ENCODE peak calls at places on chromosome 14, in eight cellular contexts. J is HCT116, A is neural progenitor cell, S is PC-3, M is kidney, Y is IMR-90, Q is fibroblast of lung, O is endothelial cell of umbilical vein. E is an unnamed sample.

GRCh38 chr14:71240866-71241520 is 333.7 kb downstream of the PCNX1 start:
- DNase-seq in M (no peak), Y (no peak), J (no peak), A (no peak), O (no peak), Q (no peak), S (no peak), E (no peak)

GRCh38 chr14:35898217-35898775 is 72.2 kb downstream of the BRMS1L start:
- DNase-seq in J (no peak), A (peak; percentile 28), M (no peak), S (no peak), O (no peak), Y (no peak), Q (no peak), E (no peak)

GRCh38 chr14:85252011-85252410 is 277.9 kb upstream of the FLRT2 start:
- DNase-seq in A (no peak), M (no peak), Y (peak; percentile 65), J (no peak), O (peak; percentile 84), S (peak; percentile 83), Q (peak; percentile 72), E (no peak)

GRCh38 chr14:47044841-47045240 is 393.3 kb upstream of the RPL10L start:
- DNase-seq in S (peak; percentile 51), A (peak; percentile 58), M (no peak), J (no peak), Y (no peak), O (peak; percentile 41), Q (peak; percentile 5), E (no peak)

GRCh38 chr14:87043667-87044200 is 949.2 kb downstream of the GALC start:
- DNase-seq in Q (no peak), A (no peak), S (no peak), M (no peak), J (no peak), Y (no peak), O (no peak), E (no peak)

GRCh38 chr14:68263563-68264350 is 444.2 kb downstream of the RAD51B start:
- DNase-seq in S (no peak), J (no peak), O (peak; percentile 84), M (no peak), A (no peak), Y (peak; percentile 53), Q (no peak), E (no peak)

GRCh38 chr14:35578639-35579038 is 44.7 kb downstream of the INSM2 start:
- DNase-seq in J (no peak), M (no peak), Y (no peak), Q (no peak), S (no peak), O (no peak), A (no peak), E (no peak)

GRCh38 chr14:23865502-23865901 is 88.1 kb upstream of the DHRS4 start:
- DNase-seq in S (peak; percentile 27), J (no peak), A (no peak), Q (peak; percentile 22), O (peak; percentile 48), M (no peak), Y (no peak), E (no peak)

GRCh38 chr14:37544407-37544806 is 50.6 kb downstream of the FOXA1 start:
- DNase-seq in M (no peak), A (no peak), S (peak; percentile 74), O (no peak), J (no peak), Q (no peak), Y (no peak), E (peak; percentile 44)

GRCh38 chr14:73286598-73286997 is 49.3 kb downstream of the PAPLN start:
- DNase-seq in J (no peak), Y (no peak), Q (no peak), O (no peak), A (no peak), M (no peak), S (no peak), E (no peak)

GRCh38 chr14:103762011-103762410 is 46.4 kb downstream of the ZFYVE21 start:
- DNase-seq in M (no peak), S (no peak), J (no peak), O (no peak), A (no peak), Q (peak; percentile 29), Y (peak; percentile 66), E (no peak)

GRCh38 chr14:36997843-36998242 is 174.6 kb downstream of the SLC25A21 start:
- DNase-seq in M (no peak), J (no peak), S (no peak), O (peak; percentile 53), Y (peak; percentile 10), A (no peak), Q (peak; percentile 56), E (no peak)

GRCh38 chr14:101505216-101505970 is 55.9 kb upstream of the DIO3 start:
- DNase-seq in J (no peak), Q (no peak), Y (no peak), A (no peak), O (no peak), S (no peak), M (peak; percentile 67), E (no peak)

GRCh38 chr14:103442288-103442687 is 57.1 kb downstream of the MARK3 start:
- DNase-seq in A (no peak), O (no peak), M (no peak), S (no peak), J (no peak), Y (peak; percentile 78), Q (no peak), E (no peak)

GRCh38 chr14:96038920-96039632 is at the start of gene C14orf132:
- DNase-seq in A (peak; percentile 75), J (peak; percentile 18), S (no peak), Q (peak; percentile 59), Y (peak; percentile 48), M (peak; percentile 92), O (peak; percentile 33), E (peak; percentile 66)
- H3K4me3 ChIP-seq in A (peak within 1 kb of the TSS; percentile 89), J (peak within 1 kb of the TSS; percentile 63), S (no peak within 1 kb of the TSS), Q (peak within 1 kb of the TSS; percentile 91), Y (peak within 1 kb of the TSS; percentile 98), M (peak within 1 kb of the TSS; percentile 35), O (peak within 1 kb of the TSS; percentile 76), E (peak within 1 kb of the TSS; percentile 65)

GRCh38 chr14:95413289-95414215 is 93.8 kb upstream of the CLMN start:
- DNase-seq in S (peak; percentile 50), A (no peak), Q (no peak), O (no peak), J (no peak), M (no peak), Y (peak; percentile 10), E (no peak)

GRCh38 chr14:95418858-95419257 is 97.6 kb downstream of the SYNE3 start:
- DNase-seq in S (no peak), J (no peak), Y (no peak), O (no peak), A (no peak), M (no peak), Q (no peak), E (no peak)

GRCh38 chr14:95419569-95419968 is 96.9 kb downstream of the SYNE3 start:
- DNase-seq in A (no peak), Q (no peak), Y (no peak), O (no peak), M (no peak), J (no peak), S (no peak), E (no peak)

GRCh38 chr14:95415993-95416392 is 96.3 kb upstream of the CLMN start:
- DNase-seq in J (no peak), M (no peak), Q (no peak), O (no peak), Y (no peak), A (no peak), S (no peak), E (no peak)

GRCh38 chr14:95417492-95417891 is 97.8 kb upstream of the CLMN start:
- DNase-seq in J (no peak), Y (no peak), Q (no peak), S (no peak), O (no peak), A (no peak), M (no peak), E (no peak)
- TF ChIP-seq CTCF in J (peak; percentile 39), Y (no peak), Q (no peak), S (no peak), O (no peak), A (peak; percentile 40), M (no peak), E (no peak)

DNA sequence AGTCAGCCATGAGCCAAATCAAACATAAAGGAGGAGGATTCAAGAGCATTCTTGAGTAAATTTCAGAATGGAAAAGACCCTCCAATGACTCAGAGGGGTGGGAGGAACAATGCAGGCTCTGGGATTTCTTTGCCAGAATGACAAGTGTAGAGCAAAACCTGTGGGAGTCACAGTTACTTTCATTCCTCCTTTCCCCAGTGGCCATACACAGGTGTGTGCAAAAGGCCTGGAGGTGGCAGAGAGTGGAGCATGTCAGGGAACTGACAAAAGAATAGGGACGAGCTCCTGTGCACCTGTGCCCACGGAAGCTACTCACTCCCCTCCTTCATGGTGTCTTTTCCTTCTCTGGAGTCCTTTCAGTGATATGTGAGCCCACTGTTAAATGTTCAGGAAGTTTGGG is 9.4 kb upstream of the CIPC start:
- DNase-seq in M (no peak), O (no peak), Y (no peak), Q (no peak), A (no peak), S (no peak), J (no peak), E (no peak)
- H3K9ac ChIP-seq in M (no peak overlapping the region), O (no peak overlapping the region), Y (no peak overlapping the region), Q (no peak overlapping the region), A (no peak overlapping the region), S (peak overlapping the region; percentile 16), J (peak overlapping the region; percentile 32), E (no peak overlapping the region)

GRCh38 chr14:49853572-49854375 is 1.2 kb upstream of the NEMF start:
- DNase-seq in S (peak; percentile 95), Q (peak; percentile 76), M (peak; percentile 78), A (peak; percentile 91), Y (peak; percentile 81), O (peak; percentile 86), J (peak; percentile 90), E (peak; percentile 87)
- H3K4me3 ChIP-seq in S (peak overlapping the region; percentile 87), Q (peak overlapping the region; percentile 84), M (peak overlapping the region; percentile 93), A (peak overlapping the region; percentile 85), Y (peak overlapping the region; percentile 16), O (peak overlapping the region; percentile 15), J (peak overlapping the region; percentile 82), E (peak overlapping the region; percentile 72)